ENCODE peak calls at places on chromosomes 1 and 21, in six cellular contexts. X is IMR-90, M is iris pigment epithelial cell, E is HEK293T, L is GM10248, P is fibroblast of lung. K is an unnamed sample.

GRCh38 chr21:40143822-40144525 is 276.7 kb downstream of the PCP4 start:
- DNase-seq in L (peak), P (peak), E (peak), M (peak), X (peak), K (peak)

GRCh38 chr1:228000416-228000815 is 6.4 kb upstream of the WNT3A start:
- DNase-seq in P (no peak), L (no peak), M (no peak), X (no peak), E (no peak), K (no peak)

GRCh38 chr1:220906561-220907334 is 27.5 kb downstream of the HLX start:
- DNase-seq in M (no peak), E (no peak), P (no peak), L (no peak), X (peak), K (no peak)

GRCh38 chr1:99327357-99327756 is 63.1 kb downstream of the PLPPR4 start:
- DNase-seq in X (no peak), P (no peak), M (no peak), L (no peak), E (no peak), K (no peak)

GRCh38 chr21:32955307-32955937 is 70.3 kb upstream of the OLIG2 start:
- DNase-seq in L (no peak), X (no peak), E (no peak), M (no peak), P (no peak), K (no peak)

GRCh38 chr1:10196991-10197390 is 13.4 kb upstream of the KIF1B start:
- DNase-seq in L (no peak), E (no peak), X (peak), P (no peak), M (peak), K (no peak)

GRCh38 chr1:17117451-17118265 is 1.6 kb downstream of the PADI2 start:
- DNase-seq in P (no peak), E (no peak), M (no peak), L (no peak), X (no peak), K (no peak)

GRCh38 chr1:99527078-99527477 is 118.8 kb upstream of the PALMD start:
- DNase-seq in X (peak), P (peak), M (peak), E (peak), L (no peak), K (no peak)

GRCh38 chr1:103107696-103108524 is at the start of gene COL11A1:
- DNase-seq in P (no peak), X (no peak), E (no peak), L (no peak), M (no peak), K (no peak)

GRCh38 chr21:41808846-41809245 is 42.0 kb upstream of the RIPK4 start:
- DNase-seq in X (no peak), E (no peak), P (no peak), M (no peak), L (no peak), K (no peak)

GRCh38 chr21:44925027-44925755 is 4.5 kb upstream of the ITGB2 start:
- DNase-seq in E (no peak), L (no peak), M (peak), X (peak), P (peak), K (no peak)

GRCh38 chr1:153353226-153353947 is 4.3 kb upstream of the S100A9 start:
- DNase-seq in X (no peak), E (peak), L (peak), M (peak), P (peak), K (no peak)

GRCh38 chr1:192448026-192448578 is 127.5 kb upstream of the RGS1 start:
- DNase-seq in L (no peak), X (peak), P (no peak), M (peak), E (no peak), K (no peak)

GRCh38 chr1:154975409-154976205 is 1.1 kb downstream of the CKS1B start:
- DNase-seq in M (peak), P (peak), E (no peak), L (peak), X (peak), K (peak)

GRCh38 chr1:53334781-53335180 is 6.9 kb upstream of the LRP8 start:
- DNase-seq in M (no peak), E (no peak), P (no peak), X (no peak), L (peak), K (peak)

GRCh38 chr1:16017461-16018303 is at the start of gene HSPB7:
- DNase-seq in L (no peak), X (peak), E (peak), P (peak), M (peak), K (peak)